ENCODE peak calls at places on chromosomes 6 and 20, in nine cellular contexts. P is tibial nerve, J is ovary, N is HCT116, G is breast epithelium, C is A549, F is transverse colon, X is uterus, E is IMR-90. A is an unnamed sample.
A peak's percentile ranks its signal among the peaks of the same experiment; 100 is the strongest.

GRCh38 chr20:4074877-4075455 is 59.6 kb upstream of the RNF24 start:
- DNase-seq in N (no peak), F (no peak), C (no peak), P (no peak), X (no peak), G (no peak), J (no peak), E (no peak), A (no peak)

GRCh38 chr20:14303106-14303505 is 34.3 kb downstream of the FLRT3 start:
- DNase-seq in X (no peak), F (no peak), N (no peak), P (no peak), J (no peak), C (no peak), G (no peak), E (no peak), A (no peak)

GRCh38 chr20:25299801-25300200 is 51.9 kb downstream of the PYGB start:
- DNase-seq in J (no peak), F (peak; percentile 42), E (peak; percentile 33), C (no peak), P (no peak), G (no peak), N (no peak), X (no peak), A (no peak)

GRCh38 chr20:53786445-53787267 is 193.0 kb upstream of the ZNF217 start:
- DNase-seq in X (no peak), E (no peak), F (peak; percentile 20), G (no peak), C (peak; percentile 77), N (peak; percentile 35), J (no peak), P (no peak), A (peak; percentile 6)

GRCh38 chr6:50807035-50807434 is 11.6 kb upstream of the TFAP2B start:
- DNase-seq in P (no peak), F (no peak), G (no peak), C (no peak), X (no peak), J (no peak), E (no peak), N (no peak), A (no peak)

GRCh38 chr6:43115365-43115764 is 39.3 kb downstream of the PTK7 start:
- DNase-seq in J (no peak), E (no peak), N (no peak), P (no peak), G (no peak), F (no peak), C (no peak), X (no peak), A (no peak)

GRCh38 chr6:52664185-52664990 is 6.5 kb upstream of the TMEM14A start:
- DNase-seq in N (peak; percentile 93), C (peak; percentile 94), J (peak; percentile 80), F (peak; percentile 94), X (peak; percentile 91), E (peak; percentile 96), G (peak; percentile 84), P (peak; percentile 84), A (peak; percentile 92)

GRCh38 chr6:84095156-84095555 is 61.6 kb downstream of the MRAP2 start:
- DNase-seq in J (no peak), G (no peak), C (no peak), E (no peak), F (no peak), P (no peak), N (no peak), X (no peak), A (no peak)

GRCh38 chr6:166203641-166204222 is 36.1 kb upstream of the TBXT start:
- DNase-seq in G (no peak), J (no peak), P (no peak), C (no peak), X (no peak), N (no peak), E (no peak), F (no peak), A (no peak)

GRCh38 chr6:166206510-166207389 is 39.1 kb upstream of the TBXT start:
- DNase-seq in F (no peak), G (no peak), X (no peak), C (no peak), E (no peak), P (no peak), J (no peak), N (no peak), A (no peak)

GRCh38 chr6:166203003-166203640 is 35.5 kb upstream of the TBXT start:
- DNase-seq in E (peak; percentile 9), C (no peak), X (no peak), F (no peak), N (no peak), G (no peak), P (no peak), J (no peak), A (no peak)

GRCh38 chr6:166206066-166206465 is 38.4 kb upstream of the TBXT start:
- DNase-seq in X (no peak), F (no peak), N (no peak), E (peak; percentile 7), G (no peak), J (no peak), C (no peak), P (no peak), A (no peak)

DNA sequence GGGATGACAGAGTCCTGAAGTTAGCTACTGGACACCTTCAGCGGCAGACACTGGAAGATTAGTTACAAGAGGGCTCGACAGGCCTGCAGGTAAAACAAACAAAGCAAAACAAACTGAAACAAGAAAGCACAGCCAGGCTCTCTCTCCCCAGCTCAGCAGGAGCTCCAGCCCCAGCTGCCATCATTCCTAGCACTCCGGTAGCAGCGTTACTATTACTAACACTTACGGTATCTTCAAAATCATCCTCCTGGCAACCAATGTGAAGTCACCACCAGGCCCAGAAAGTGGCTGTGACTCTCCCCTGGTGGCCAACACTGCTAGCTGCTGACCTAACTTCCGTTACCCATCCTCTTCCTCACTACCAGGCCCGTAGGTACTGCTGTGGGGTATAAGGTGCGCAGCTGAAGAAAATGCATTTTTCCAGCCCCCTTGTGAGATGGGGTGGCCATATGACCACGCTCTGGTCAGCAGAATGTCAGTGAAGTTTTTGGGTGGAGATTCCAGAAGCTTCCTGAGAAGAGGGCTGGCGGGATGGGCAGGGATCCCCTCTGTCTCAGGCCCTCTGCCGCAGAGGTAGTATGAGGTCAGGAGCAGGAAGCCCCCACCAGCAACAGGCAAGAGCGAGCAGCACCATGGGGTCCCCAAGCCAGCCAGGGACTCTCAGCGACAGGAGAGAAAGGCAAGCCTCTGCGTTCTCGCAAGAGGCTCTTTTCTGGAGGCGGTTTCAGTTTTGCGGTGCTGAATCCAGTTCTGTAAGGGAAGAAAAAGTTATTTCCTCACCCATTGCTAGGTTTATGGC is 37.4 kb upstream of the TBXT start:
- DNase-seq in G (no peak), X (no peak), F (no peak), C (no peak), J (no peak), E (no peak), P (no peak), N (no peak), A (no peak)
- H3K27ac ChIP-seq in G (no peak overlapping the region), X (no peak overlapping the region), F (no peak overlapping the region), C (no peak overlapping the region), J (no peak overlapping the region), E (no peak overlapping the region), P (no peak overlapping the region), N (no peak overlapping the region), A (no peak overlapping the region)

GRCh38 chr6:157982580-157983438 is 1.1 kb downstream of the SYNJ2 start:
- DNase-seq in C (peak; percentile 69), N (no peak), G (no peak), J (no peak), E (peak; percentile 54), X (peak; percentile 64), P (no peak), F (peak; percentile 48), A (no peak)

GRCh38 chr6:157981132-157981394 is 600 bp upstream of the SYNJ2 start:
- DNase-seq in E (no peak), F (peak; percentile 45), J (no peak), X (peak; percentile 41), G (no peak), N (no peak), P (no peak), C (no peak), A (peak; percentile 70)

GRCh38 chr6:157980288-157981131 is 1.2 kb upstream of the SYNJ2 start:
- DNase-seq in P (no peak), J (no peak), F (no peak), N (no peak), G (no peak), C (no peak), E (no peak), X (no peak), A (no peak)

GRCh38 chr6:157982297-157982579 is 575 bp downstream of the SYNJ2 start:
- DNase-seq in J (no peak), P (no peak), E (no peak), N (no peak), F (peak; percentile 68), G (no peak), C (peak; percentile 24), X (no peak), A (no peak)

GRCh38 chr6:157981395-157982296 is at the start of gene SYNJ2:
- DNase-seq in N (no peak), F (peak; percentile 90), E (peak; percentile 83), J (peak; percentile 77), C (peak; percentile 71), G (peak; percentile 63), X (peak; percentile 81), P (no peak), A (peak; percentile 89)
- TF ChIP-seq POLR2A in N (no peak), F (peak; percentile 60), E (peak; percentile 78), J (peak; percentile 30), C (no peak), G (no peak), X (peak; percentile 76), P (no peak), A (no peak)

GRCh38 chr6:79466222-79466834 is 70.9 kb downstream of the LCA5 start:
- DNase-seq in G (no peak), J (no peak), X (no peak), F (no peak), E (peak; percentile 39), C (no peak), P (no peak), N (peak; percentile 10), A (no peak)
- TF ChIP-seq CTCF in G (peak; percentile 29), J (no peak), X (peak; percentile 21), F (peak; percentile 24), E (peak; percentile 58), C (peak; percentile 52), P (peak; percentile 35), N (peak; percentile 35), A (no peak)

GRCh38 chr6:3157151-3157933 is at the start of gene TUBB2A:
- DNase-seq in P (peak; percentile 82), J (peak; percentile 89), F (peak; percentile 86), C (peak; percentile 65), X (peak; percentile 81), E (peak; percentile 78), G (peak; percentile 76), N (peak; percentile 35), A (peak; percentile 91)

GRCh38 chr6:3162565-3163247 is 5.4 kb upstream of the TUBB2A start:
- DNase-seq in P (no peak), F (peak; percentile 82), G (peak; percentile 73), E (peak; percentile 71), C (peak; percentile 77), X (peak; percentile 70), J (peak; percentile 68), N (peak; percentile 56), A (peak; percentile 83)

GRCh38 chr6:3162067-3162497 is 4.7 kb upstream of the TUBB2A start:
- DNase-seq in N (no peak), E (no peak), C (peak; percentile 76), X (no peak), P (no peak), J (no peak), G (no peak), F (no peak), A (no peak)

GRCh38 chr6:3163248-3163594 is 5.9 kb upstream of the TUBB2A start:
- DNase-seq in F (no peak), G (no peak), N (no peak), X (no peak), J (no peak), C (no peak), E (no peak), P (peak; percentile 44), A (no peak)

DNA sequence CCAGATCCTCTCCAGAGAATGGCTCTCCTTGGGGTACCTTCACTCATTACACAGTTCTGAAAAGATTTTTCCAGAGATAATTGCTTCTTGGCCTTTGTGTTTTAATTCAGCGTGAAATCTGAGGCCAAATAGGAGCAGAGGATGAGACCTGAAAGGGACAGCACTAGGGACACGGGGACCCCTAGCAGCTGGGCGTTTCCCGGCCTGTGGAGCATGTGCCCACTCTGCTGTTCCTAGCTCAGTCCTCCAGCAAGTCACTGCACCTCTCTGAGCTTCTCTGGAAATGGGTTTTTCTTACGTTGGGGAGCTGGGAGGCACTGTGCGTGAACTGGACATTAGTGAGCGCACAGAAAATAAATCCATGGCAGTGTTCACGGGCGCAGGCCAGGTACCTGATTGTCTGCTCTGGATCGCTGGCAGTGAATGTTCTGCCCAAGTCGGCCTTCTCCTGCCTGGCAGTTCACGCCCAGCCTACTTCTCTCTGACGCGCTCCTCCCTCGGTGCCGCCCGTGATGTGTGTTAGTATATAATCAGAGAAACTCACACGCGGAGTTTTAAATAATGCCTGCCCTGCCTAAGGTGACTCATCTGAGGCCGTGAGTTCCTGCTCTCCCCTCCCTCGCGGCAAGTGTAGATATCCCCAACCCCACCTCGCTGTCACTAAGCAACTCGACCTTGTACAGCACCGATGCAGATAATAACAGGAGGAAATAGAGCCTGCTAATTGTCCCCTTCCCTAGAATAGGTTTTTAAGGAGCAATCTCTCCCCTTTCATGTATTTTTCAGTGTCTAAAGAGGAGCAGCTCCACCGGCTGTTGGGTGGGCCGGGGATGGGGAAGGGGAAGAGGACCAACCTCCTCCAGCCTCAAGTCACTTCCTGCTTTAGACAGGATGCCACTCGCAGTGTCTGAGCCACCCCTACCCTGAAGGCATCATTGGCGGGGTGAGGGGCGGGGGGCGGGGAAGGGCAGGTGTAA is 2.7 kb upstream of the TUBB2A start:
- DNase-seq in E (no peak), J (no peak), G (no peak), X (peak; percentile 40), N (peak; percentile 33), F (peak; percentile 84), P (peak; percentile 30), C (peak; percentile 64), A (peak; percentile 84)
- H3K27ac ChIP-seq in E (no peak overlapping the region), J (no peak overlapping the region), G (peak overlapping the region; percentile 36), X (peak overlapping the region; percentile 21), N (no peak overlapping the region), F (peak overlapping the region; percentile 36), P (peak overlapping the region; percentile 100), C (peak overlapping the region; percentile 73), A (peak overlapping the region; percentile 91)